ENCODE peak calls at places on chromosomes 16 and 17, in six cellular contexts. P is GM12878, X is WTC11, S is HepG2, O is HCT116, E is H1. G is an unnamed sample.

GRCh38 chr17:39688945-39689344 is 1.1 kb upstream of the PGAP3 start:
- DNase-seq in P (no peak), X (no peak), S (no peak), O (no peak), E (peak), G (no peak)

GRCh38 chr16:4241601-4242270 is at the start of gene SRL:
- DNase-seq in P (no peak), X (no peak), S (no peak), O (no peak), E (no peak), G (no peak)

GRCh38 chr17:4087911-4088693 is 54.7 kb downstream of the ZZEF1 start:
- DNase-seq in P (no peak), X (no peak), S (no peak), O (no peak), E (no peak), G (no peak)

GRCh38 chr16:30112197-30113030 is 923 bp downstream of the GDPD3 start:
- DNase-seq in P (no peak), X (peak), S (peak), O (no peak), E (no peak), G (peak)

GRCh38 chr17:12358477-12358876 is 307.2 kb upstream of the MYOCD start:
- DNase-seq in P (no peak), X (no peak), S (no peak), O (no peak), E (no peak), G (no peak)

GRCh38 chr17:56948491-56948890 is 12.4 kb downstream of the COIL start:
- DNase-seq in P (no peak), X (no peak), S (no peak), O (no peak), E (no peak), G (no peak)

GRCh38 chr17:9935408-9935807 is 30.3 kb upstream of the RCVRN start:
- DNase-seq in P (no peak), X (no peak), S (no peak), O (no peak), E (no peak), G (no peak)

GRCh38 chr17:35734396-35734795 is 3.0 kb downstream of the RASL10B start:
- DNase-seq in P (no peak), X (no peak), S (no peak), O (no peak), E (no peak), G (no peak)

GRCh38 chr16:19289805-19290490 is 4.4 kb downstream of the CLEC19A start:
- DNase-seq in P (no peak), X (peak), S (no peak), O (no peak), E (no peak), G (no peak)

DNA sequence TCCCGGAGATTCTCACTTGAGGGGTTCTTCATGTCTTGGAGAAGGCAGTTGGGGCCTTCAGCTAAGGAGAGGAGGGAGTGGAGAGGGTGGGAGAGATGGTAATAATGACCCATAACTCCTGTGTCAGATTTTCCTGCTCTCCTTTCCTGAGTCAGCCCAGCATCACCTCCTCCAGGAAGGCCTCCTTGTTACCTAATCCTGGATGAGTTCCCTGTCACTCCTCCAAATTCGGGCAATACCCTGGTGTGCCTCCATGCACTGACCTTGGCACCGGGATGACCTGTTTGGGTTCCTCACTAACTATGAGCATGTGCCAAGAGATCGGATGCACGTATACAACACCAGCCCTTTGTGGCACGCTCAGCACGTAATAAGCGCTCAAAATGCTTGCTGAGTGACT is 38.8 kb downstream of the SDK2 start:
- DNase-seq in P (no peak), X (no peak), S (no peak), O (no peak), E (no peak), G (no peak)
- TF ChIP-seq ATF3 in P (no peak), X (no peak), S (no peak), O (no peak), E (no peak), G (no peak)

DNA sequence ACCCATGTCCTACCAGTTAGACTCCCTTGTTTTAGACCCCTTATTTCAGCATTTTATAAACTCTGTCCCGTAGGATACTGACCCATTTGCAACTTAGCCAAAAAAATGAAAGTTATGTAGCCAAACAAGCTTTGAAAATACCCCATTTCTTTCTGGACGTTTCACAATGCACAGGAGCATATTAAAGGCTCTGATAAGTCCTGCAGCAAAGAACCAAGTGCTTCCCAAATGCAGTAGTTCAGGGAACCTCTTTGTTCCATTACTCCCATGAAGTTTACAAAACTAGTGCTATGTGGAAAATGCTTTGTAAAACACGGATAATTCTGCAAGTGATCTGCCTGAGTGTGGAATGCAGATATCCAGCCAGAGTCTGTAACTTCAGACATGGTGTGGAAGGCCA is 51.6 kb downstream of the IRF8 start:
- DNase-seq in P (no peak), X (no peak), S (no peak), O (no peak), E (no peak), G (no peak)
- TF ChIP-seq ATF3 in P (no peak), X (no peak), S (no peak), O (no peak), E (no peak), G (no peak)

GRCh38 chr16:5315914-5316313 is 218.3 kb upstream of the EEF2KMT start:
- DNase-seq in P (no peak), X (no peak), S (no peak), O (no peak), E (no peak), G (no peak)
- TF ChIP-seq ATF3 in P (no peak), X (no peak), S (no peak), O (no peak), E (no peak), G (no peak)

DNA sequence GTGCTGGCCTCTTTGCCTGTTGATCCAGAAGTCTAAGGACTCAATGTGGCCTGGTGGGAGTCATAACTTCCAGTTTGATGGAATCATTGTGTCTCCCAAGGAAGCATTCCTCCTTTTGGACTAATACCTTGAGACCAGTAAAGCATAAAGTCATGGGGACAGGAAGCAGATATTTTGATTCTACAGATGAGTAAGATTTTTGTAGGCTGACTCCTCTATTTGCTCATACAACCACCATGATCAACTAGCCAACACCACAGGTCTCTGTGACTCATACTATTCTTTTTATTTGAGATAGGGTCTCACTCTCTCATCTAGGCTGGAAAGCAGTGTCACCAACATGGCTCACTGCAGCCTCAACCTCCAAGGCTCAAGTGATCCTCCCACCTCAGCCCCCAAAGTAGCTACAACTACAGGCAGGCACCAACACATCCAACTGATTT is 6.2 kb downstream of the MT2A start:
- DNase-seq in P (no peak), X (no peak), S (peak), O (no peak), E (no peak), G (no peak)
- TF ChIP-seq ATF3 in P (no peak), X (no peak), S (no peak), O (no peak), E (no peak), G (no peak)

DNA sequence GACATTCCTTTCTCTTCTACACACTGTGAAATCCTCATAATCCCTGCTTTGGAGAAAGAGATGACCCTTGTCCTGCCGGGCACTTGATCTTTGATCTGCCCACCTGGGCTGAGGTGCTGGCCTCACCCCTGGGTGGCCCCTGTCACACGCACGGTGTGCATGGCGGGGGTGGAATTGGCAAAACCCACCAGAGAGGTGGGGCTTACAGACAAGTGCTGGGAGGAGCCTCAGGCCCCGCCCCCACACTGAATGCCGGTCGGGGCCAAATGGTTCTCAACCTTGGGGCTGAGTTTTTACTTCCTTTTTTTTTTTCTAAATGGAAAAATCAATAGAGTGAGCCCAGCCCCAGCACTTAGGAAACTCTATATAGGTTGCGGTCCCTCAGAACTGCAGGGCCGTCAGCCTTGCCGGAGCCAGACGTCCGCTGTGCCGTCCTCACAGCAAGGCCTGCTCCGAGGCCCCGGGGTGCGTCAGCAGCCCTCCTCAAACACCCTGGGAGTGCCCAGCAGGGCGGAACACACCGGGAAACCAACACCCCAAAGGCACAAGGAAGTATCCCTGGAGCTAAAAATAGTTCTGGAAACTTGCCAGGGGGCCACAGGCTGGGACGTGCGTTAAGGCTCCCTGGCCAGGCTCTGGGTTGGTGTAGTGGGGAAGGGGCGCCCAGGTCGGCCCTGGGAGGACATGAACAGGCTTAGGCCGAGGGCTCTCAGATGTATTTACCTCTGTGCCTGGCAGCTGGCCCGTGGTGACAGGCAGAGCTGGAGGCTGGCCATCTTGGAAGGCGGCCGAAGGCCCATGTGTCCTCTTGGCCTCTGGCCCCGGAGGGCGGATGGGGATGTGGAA is 11.0 kb downstream of the GPRC5C start:
- DNase-seq in P (no peak), X (peak), S (peak), O (peak), E (no peak), G (peak)
- TF ChIP-seq ATF3 in P (no peak), X (no peak), S (no peak), O (no peak), E (no peak), G (no peak)

GRCh38 chr17:75088465-75088895 is 726 bp downstream of the SLC16A5 start:
- DNase-seq in P (no peak), X (no peak), S (no peak), O (no peak), E (no peak), G (no peak)
- TF ChIP-seq ATF3 in P (no peak), X (no peak), S (no peak), O (no peak), E (no peak), G (no peak)

G was measured in K562.